ENCODE peak calls at places on chromosome 19, in five cellular contexts. F is thoracic aorta, L is astrocyte of the cerebellum, T is ovary, S is IMR-90. O is an unnamed sample.
A peak's percentile ranks its signal among the peaks of the same experiment; 100 is the strongest.

GRCh38 chr19:57642396-57643046 is 9.6 kb downstream of the ZNF211 start:
- DNase-seq in T (no peak), L (no peak), F (no peak), S (no peak), O (no peak)

GRCh38 chr19:41377977-41378707 is 1.8 kb downstream of the TMEM91 start:
- DNase-seq in T (no peak), S (no peak), F (no peak), L (no peak), O (no peak)

GRCh38 chr19:35561436-35561835 is 2.0 kb downstream of the ATP4A start:
- DNase-seq in F (no peak), L (no peak), S (no peak), T (no peak), O (no peak)

GRCh38 chr19:48806818-48807589 is 3.8 kb downstream of the BCAT2 start:
- DNase-seq in S (peak; percentile 39), L (no peak), F (no peak), T (no peak), O (peak; percentile 83)

GRCh38 chr19:39277598-39277997 is 9.4 kb downstream of the IFNL2 start:
- DNase-seq in F (no peak), S (no peak), T (no peak), L (no peak), O (peak; percentile 89)

GRCh38 chr19:33691736-33692135 is 70.0 kb downstream of the CHST8 start:
- DNase-seq in T (no peak), S (no peak), L (no peak), F (no peak), O (no peak)

GRCh38 chr19:19033176-19033425 is 216 bp downstream of the SUGP2 start:
- DNase-seq in S (no peak), T (no peak), L (no peak), F (no peak), O (no peak)

GRCh38 chr19:35754365-35755139 is 2.3 kb downstream of the HSPB6 start:
- DNase-seq in T (peak; percentile 46), F (no peak), L (no peak), S (no peak), O (no peak)

GRCh38 chr19:9793051-9793591 is 24.6 kb upstream of the ZNF846 start:
- DNase-seq in S (peak; percentile 32), F (peak; percentile 31), L (no peak), T (peak; percentile 73), O (peak; percentile 56)

GRCh38 chr19:28126499-28126898 is 1086.5 kb downstream of the UQCRFS1 start:
- DNase-seq in F (no peak), S (no peak), T (no peak), L (no peak), O (no peak)

GRCh38 chr19:56125806-56126590 is 4.9 kb upstream of the ZNF787 start:
- DNase-seq in T (no peak), L (no peak), F (no peak), S (no peak), O (no peak)

GRCh38 chr19:38371081-38371480 is 3.3 kb upstream of the PSMD8 start:
- DNase-seq in T (no peak), S (no peak), F (no peak), L (no peak), O (no peak)

GRCh38 chr19:39412100-39412866 is at the start of gene PLEKHG2:
- DNase-seq in F (peak; percentile 96), L (peak; percentile 100), T (peak; percentile 98), S (peak; percentile 100), O (peak; percentile 99)

GRCh38 chr19:56109216-56109615 is 11.9 kb downstream of the ZNF787 start:
- DNase-seq in L (no peak), F (no peak), T (no peak), S (peak; percentile 49), O (no peak)

GRCh38 chr19:21143846-21144245 is 2.0 kb downstream of the ZNF431 start:
- DNase-seq in T (no peak), L (no peak), F (no peak), S (no peak), O (no peak)

GRCh38 chr19:35757231-35757748 is 461 bp upstream of the HSPB6 start:
- DNase-seq in T (peak; percentile 98), L (peak; percentile 86), S (peak; percentile 96), F (peak; percentile 76), O (peak; percentile 50)

GRCh38 chr19:45881909-45882528 is 3.9 kb downstream of the IRF2BP1 start:
- DNase-seq in L (no peak), T (no peak), F (no peak), S (no peak), O (peak; percentile 94)

GRCh38 chr19:18763674-18764590 is 27.2 kb downstream of the COMP start:
- DNase-seq in S (peak; percentile 27), T (no peak), F (no peak), L (no peak), O (no peak)

GRCh38 chr19:2438178-2438577 is 10.8 kb upstream of the TIMM13 start:
- DNase-seq in F (no peak), T (no peak), L (no peak), S (no peak), O (no peak)

GRCh38 chr19:10952809-10953208 is 8.0 kb upstream of the SMARCA4 start:
- DNase-seq in S (no peak), F (no peak), L (no peak), T (no peak), O (peak; percentile 67)

GRCh38 chr19:31313291-31314030 is 35.8 kb downstream of the TSHZ3 start:
- DNase-seq in F (no peak), S (no peak), L (no peak), T (no peak), O (no peak)

GRCh38 chr19:35742121-35742724 is at the start of gene IGFLR1:
- DNase-seq in L (no peak), T (no peak), S (no peak), F (no peak), O (no peak)

GRCh38 chr19:34984287-34984686 is 15.8 kb upstream of the GRAMD1A start:
- DNase-seq in F (no peak), L (no peak), S (no peak), T (no peak), O (no peak)

GRCh38 chr19:35856546-35857149 is at the start of gene KIRREL2:
- DNase-seq in F (no peak), L (no peak), S (no peak), T (no peak), O (no peak)

GRCh38 chr19:17220207-17220758 is 5.1 kb downstream of the USE1 start:
- DNase-seq in L (peak; percentile 43), F (no peak), S (peak; percentile 71), T (peak; percentile 69), O (no peak)

GRCh38 chr19:30070198-30070969 is 128.3 kb downstream of the URI1 start:
- DNase-seq in S (no peak), F (no peak), T (no peak), L (no peak), O (no peak)

GRCh38 chr19:39499082-39499642 is 415 bp downstream of the DLL3 start:
- DNase-seq in S (no peak), L (no peak), T (no peak), F (no peak), O (no peak)

GRCh38 chr19:34120846-34121639 is 51.3 kb upstream of the LSM14A start:
- DNase-seq in L (peak; percentile 29), F (no peak), T (no peak), S (peak; percentile 52), O (no peak)

GRCh38 chr19:39409886-39410619 is 2.4 kb upstream of the PLEKHG2 start:
- DNase-seq in T (peak; percentile 89), L (no peak), F (no peak), S (no peak), O (peak; percentile 76)

GRCh38 chr19:41922585-41922984 is 5.7 kb downstream of the ERFL start:
- DNase-seq in T (no peak), L (no peak), F (no peak), S (no peak), O (no peak)

GRCh38 chr19:58296086-58296485 is 9.1 kb upstream of the ERVK3-1 start:
- DNase-seq in S (no peak), T (no peak), F (no peak), L (no peak), O (no peak)

GRCh38 chr19:28878862-28879566 is 333.9 kb downstream of the UQCRFS1 start:
- DNase-seq in T (peak; percentile 76), S (peak; percentile 71), F (peak; percentile 13), L (peak; percentile 60), O (peak; percentile 46)

GRCh38 chr19:35378356-35378755 is 7.5 kb downstream of the GPR42 start:
- DNase-seq in T (no peak), F (no peak), L (no peak), S (no peak), O (no peak)

GRCh38 chr19:1153891-1154730 is 20.0 kb downstream of the SBNO2 start:
- DNase-seq in L (no peak), T (peak; percentile 29), S (no peak), F (no peak), O (no peak)
- H3K4me3 ChIP-seq in L (no peak overlapping the region), T (peak overlapping the region; percentile 31), S (no peak overlapping the region), F (peak overlapping the region; percentile 58), O (no peak overlapping the region)

GRCh38 chr19:13998426-13998825 is 7.7 kb downstream of the RFX1 start:
- DNase-seq in T (no peak), S (no peak), F (no peak), L (no peak), O (no peak)

GRCh38 chr19:13996928-13997636 is 9.0 kb downstream of the RFX1 start:
- DNase-seq in F (no peak), T (no peak), L (no peak), S (no peak), O (no peak)

GRCh38 chr19:13995878-13996765 is 10.0 kb downstream of the RFX1 start:
- DNase-seq in S (no peak), T (no peak), L (no peak), F (no peak), O (no peak)

GRCh38 chr19:13999085-13999484 is 7.0 kb downstream of the RFX1 start:
- DNase-seq in S (no peak), T (no peak), F (no peak), L (no peak), O (no peak)

GRCh38 chr19:13997637-13997962 is 8.5 kb downstream of the RFX1 start:
- DNase-seq in T (no peak), L (no peak), S (no peak), F (no peak), O (no peak)
- H3K4me3 ChIP-seq in T (no peak overlapping the region), L (no peak overlapping the region), S (no peak overlapping the region), F (no peak overlapping the region), O (no peak overlapping the region)

GRCh38 chr19:46927106-46927505 is 66.3 kb downstream of the ARHGAP35 start:
- DNase-seq in F (no peak), S (no peak), L (no peak), T (no peak), O (no peak)
- H3K4me3 ChIP-seq in F (no peak overlapping the region), S (no peak overlapping the region), L (no peak overlapping the region), T (no peak overlapping the region), O (no peak overlapping the region)

DNA sequence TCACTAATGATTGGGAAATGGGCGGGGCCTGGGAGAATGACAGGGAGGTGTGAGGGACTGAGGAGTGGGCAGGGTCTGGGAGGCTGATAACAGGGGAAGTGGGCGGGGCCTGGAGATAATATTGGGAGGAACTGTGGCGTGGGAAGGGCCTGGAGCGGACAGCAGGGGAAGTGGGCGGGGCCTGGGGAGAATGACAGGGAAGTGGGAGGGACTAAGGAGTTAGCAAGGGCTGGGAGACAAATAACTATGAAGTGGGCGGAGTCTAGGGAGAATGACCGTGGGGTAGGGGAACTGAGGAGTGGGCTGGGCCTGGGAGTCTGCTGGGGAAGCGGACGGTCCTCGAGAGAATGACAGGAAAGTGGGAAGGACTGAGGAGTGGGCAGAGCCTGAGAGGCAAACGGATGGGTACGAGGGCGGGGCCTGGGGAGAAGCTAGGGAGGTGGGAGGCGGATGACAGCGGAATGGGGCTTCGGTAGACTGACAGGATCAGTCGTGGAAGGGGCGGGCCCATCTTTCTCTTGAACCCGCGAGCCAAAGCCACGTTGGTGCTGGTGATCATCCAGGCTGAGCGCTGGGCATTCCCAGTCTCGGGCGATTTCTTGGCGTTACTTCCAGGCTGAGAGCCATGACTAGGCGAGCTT is 14.0 kb upstream of the TUBB4A start:
- DNase-seq in S (peak; percentile 72), F (peak; percentile 67), L (peak; percentile 72), T (peak; percentile 74), O (peak; percentile 95)
- H3K4me3 ChIP-seq in S (peak overlapping the region; percentile 48), F (peak overlapping the region; percentile 63), L (peak overlapping the region; percentile 62), T (peak overlapping the region; percentile 48), O (peak overlapping the region; percentile 65)

O was measured in Caco-2.